ENCODE peak calls at places on chromosomes 2 and 18, in ten cellular contexts. O, Z, W, H, K, P, J, R, N and Y are unnamed samples.

GRCh38 chr2:137828624-137829023 is 135.6 kb upstream of the HNMT start:
- DNase-seq in O (no peak), K (no peak), P (no peak), H (no peak), Z (no peak), J (no peak), R (no peak), W (no peak), N (no peak), Y (no peak)

GRCh38 chr2:73292316-73292905 is 937 bp downstream of the EGR4 start:
- DNase-seq in Z (no peak), J (no peak), H (no peak), R (no peak), N (no peak), O (no peak), W (no peak), P (no peak), K (no peak), Y (no peak)

GRCh38 chr2:207149253-207150213 is 16.2 kb downstream of the KLF7 start:
- DNase-seq in H (no peak), Z (no peak), W (no peak), P (no peak), N (peak; percentile 39), K (no peak), R (no peak), O (peak; percentile 43), J (no peak), Y (no peak)

GRCh38 chr2:72222829-72223564 is 75.3 kb upstream of the CYP26B1 start:
- DNase-seq in K (no peak), R (no peak), W (no peak), J (no peak), O (no peak), Z (no peak), H (no peak), N (no peak), P (peak; percentile 63), Y (peak; percentile 56)

GRCh38 chr2:207892676-207893402 is 123.1 kb upstream of the FZD5 start:
- DNase-seq in J (no peak), K (no peak), N (no peak), R (peak; percentile 63), P (no peak), H (no peak), W (peak; percentile 47), O (no peak), Z (no peak), Y (no peak)

GRCh38 chr18:58025733-58026132 is 18.3 kb upstream of the NEDD4L start:
- DNase-seq in R (no peak), H (no peak), K (no peak), P (no peak), N (no peak), O (no peak), J (no peak), W (no peak), Z (no peak), Y (no peak)

GRCh38 chr2:233439191-233439590 is 84.9 kb downstream of the DGKD start:
- DNase-seq in R (no peak), H (no peak), N (no peak), K (no peak), Z (no peak), P (no peak), W (no peak), J (no peak), O (peak; percentile 65), Y (no peak)

GRCh38 chr2:166167451-166167850 is 39.6 kb upstream of the SCN1A start:
- DNase-seq in P (peak; percentile 69), Z (no peak), J (no peak), O (no peak), K (no peak), W (no peak), N (no peak), H (no peak), R (peak; percentile 29), Y (peak; percentile 9)

GRCh38 chr2:70104231-70105111 is 17.2 kb downstream of the PCBP1 start:
- DNase-seq in Z (no peak), W (peak; percentile 32), O (peak; percentile 37), N (peak; percentile 79), J (peak; percentile 61), K (no peak), R (no peak), P (peak; percentile 86), H (peak; percentile 50), Y (peak; percentile 89)

GRCh38 chr18:62767321-62767720 is 52.0 kb downstream of the PHLPP1 start:
- DNase-seq in K (no peak), O (no peak), W (no peak), H (no peak), J (no peak), Z (no peak), N (no peak), P (peak; percentile 40), R (no peak), Y (no peak)

GRCh38 chr18:8745355-8746014 is 40.1 kb downstream of the MTCL1 start:
- DNase-seq in J (no peak), P (no peak), Z (no peak), W (no peak), R (no peak), N (no peak), O (no peak), K (no peak), H (no peak), Y (no peak)
- H3K27ac ChIP-seq in J (no peak overlapping the region), P (no peak overlapping the region), Z (no peak overlapping the region), W (no peak overlapping the region), R (no peak overlapping the region), N (no peak overlapping the region), O (no peak overlapping the region), K (no peak overlapping the region), H (no peak overlapping the region), Y (no peak overlapping the region)

DNA sequence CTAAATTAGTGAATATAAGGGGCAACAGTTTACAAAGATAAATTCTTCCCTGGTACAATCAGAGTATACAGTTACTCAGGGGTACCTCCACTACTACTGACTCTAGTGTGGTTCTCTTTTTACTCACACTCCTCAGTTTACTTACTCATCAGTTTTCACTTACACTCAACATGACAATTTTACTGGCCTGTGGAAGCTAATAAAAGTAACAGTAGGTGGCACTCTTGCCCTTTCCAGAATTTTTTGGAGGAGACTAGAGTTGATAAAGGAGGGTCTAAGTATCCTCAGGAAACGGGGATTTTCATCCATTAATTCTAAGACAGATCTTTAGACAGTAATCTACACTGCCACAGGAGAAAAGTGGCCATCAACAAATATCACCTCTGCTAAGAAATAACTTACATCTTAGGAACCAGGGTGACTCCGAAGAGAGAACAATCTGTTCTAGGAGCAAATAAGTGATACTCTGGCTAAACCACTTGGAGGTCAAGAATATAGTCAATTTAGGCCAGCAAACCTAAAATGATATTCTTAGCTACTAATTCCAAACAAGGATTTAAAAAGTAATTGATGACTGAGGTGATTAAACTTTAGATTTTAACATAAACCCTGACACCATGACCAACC is 61.3 kb downstream of the ATL2 start:
- DNase-seq in N (peak; percentile 50), J (no peak), H (peak; percentile 35), Z (no peak), K (no peak), W (no peak), P (peak; percentile 53), O (no peak), R (peak; percentile 54), Y (peak; percentile 78)
- H3K36me3 ChIP-seq in N (peaks cover 44% of the 10 kb centered on the region), J (peaks cover 15% of the 10 kb centered on the region), H (peaks cover 18% of the 10 kb centered on the region), Z (no peaks in the 10 kb centered on the region), K (peaks cover 21% of the 10 kb centered on the region), W (peaks cover 68% of the 10 kb centered on the region), P (peaks cover 11% of the 10 kb centered on the region), O (peaks cover 83% of the 10 kb centered on the region), R (peaks cover 22% of the 10 kb centered on the region), Y (peaks cover 62% of the 10 kb centered on the region)

GRCh38 chr2:7438855-7439254 is 521.6 kb downstream of the RNF144A start:
- DNase-seq in W (no peak), P (no peak), H (no peak), J (no peak), K (no peak), O (no peak), Z (no peak), R (no peak), N (no peak), Y (no peak)

GRCh38 chr2:7436096-7436906 is 519.1 kb downstream of the RNF144A start:
- DNase-seq in P (no peak), N (no peak), W (no peak), R (no peak), O (no peak), Z (no peak), J (no peak), K (no peak), H (no peak), Y (no peak)

GRCh38 chr2:7440985-7441384 is 523.8 kb downstream of the RNF144A start:
- DNase-seq in Z (no peak), N (no peak), K (no peak), J (no peak), H (no peak), R (no peak), P (no peak), O (no peak), W (no peak), Y (no peak)

GRCh38 chr2:7437716-7438648 is 520.8 kb downstream of the RNF144A start:
- DNase-seq in W (no peak), N (no peak), P (no peak), J (no peak), H (no peak), K (no peak), R (no peak), Z (no peak), O (no peak), Y (no peak)

GRCh38 chr2:7437122-7437521 is 519.9 kb downstream of the RNF144A start:
- DNase-seq in P (no peak), J (no peak), O (no peak), H (no peak), W (no peak), R (no peak), K (no peak), N (no peak), Z (no peak), Y (no peak)
- H3K4me3 ChIP-seq in P (no peak overlapping the region), J (no peak overlapping the region), O (no peak overlapping the region), H (no peak overlapping the region), W (no peak overlapping the region), R (no peak overlapping the region), K (no peak overlapping the region), N (no peak overlapping the region), Z (no peak overlapping the region), Y (no peak overlapping the region)

GRCh38 chr2:101149241-101150192 is 1.7 kb downstream of the TBC1D8 start:
- DNase-seq in J (peak; percentile 28), R (no peak), P (no peak), W (peak; percentile 40), N (no peak), Z (no peak), K (no peak), O (no peak), H (no peak), Y (no peak)

GRCh38 chr2:101151859-101152194 is 645 bp upstream of the TBC1D8 start:
- DNase-seq in R (peak; percentile 23), K (no peak), J (no peak), P (no peak), H (no peak), O (no peak), W (no peak), N (peak; percentile 17), Z (no peak), Y (no peak)

GRCh38 chr2:101152195-101153076 is 1.3 kb upstream of the TBC1D8 start:
- DNase-seq in J (peak; percentile 31), N (peak; percentile 72), K (peak; percentile 11), H (no peak), W (peak; percentile 48), P (no peak), R (peak; percentile 74), O (peak; percentile 61), Z (peak; percentile 57), Y (peak; percentile 80)

GRCh38 chr2:101150306-101151140 is 659 bp downstream of the TBC1D8 start:
- DNase-seq in H (peak; percentile 15), W (peak; percentile 57), P (no peak), O (peak; percentile 37), K (no peak), J (peak; percentile 46), N (peak; percentile 56), Z (peak; percentile 43), R (peak; percentile 66), Y (peak; percentile 42)

GRCh38 chr2:101151141-101151858 is at the start of gene TBC1D8:
- DNase-seq in O (peak; percentile 93), P (peak; percentile 51), K (peak; percentile 57), Z (peak; percentile 90), H (peak; percentile 41), J (peak; percentile 92), N (peak; percentile 94), R (peak; percentile 89), W (peak; percentile 90), Y (peak; percentile 87)
- H3K27ac ChIP-seq in O (peak within 1 kb of the TSS; percentile 87), P (no peak within 1 kb of the TSS), K (no peak within 1 kb of the TSS), Z (peak within 1 kb of the TSS; percentile 66), H (no peak within 1 kb of the TSS), J (peak within 1 kb of the TSS; percentile 74), N (peak within 1 kb of the TSS; percentile 71), R (no peak within 1 kb of the TSS), W (peak within 1 kb of the TSS; percentile 81), Y (peak within 1 kb of the TSS; percentile 61)